ENCODE peak calls at places on chromosome 12, in six cellular contexts. K is fibroblast of mammary gland, L is OCI-LY7, J is GM12865, R is suprapubic skin, F is cardiac muscle cell. G is an unnamed sample.
A peak's percentile ranks its signal among the peaks of the same experiment; 100 is the strongest.

GRCh38 chr12:44247588-44247987 is 411.7 kb downstream of the TMEM117 start:
- DNase-seq in F (no peak), R (no peak), J (no peak), K (no peak), L (no peak), G (no peak)

GRCh38 chr12:464484-465267 is 4.9 kb downstream of the B4GALNT3 start:
- DNase-seq in F (no peak), J (no peak), K (no peak), R (no peak), L (no peak), G (no peak)

GRCh38 chr12:126944684-126945083 is 1322.3 kb upstream of the TMEM132C start:
- DNase-seq in R (no peak), J (no peak), L (no peak), K (no peak), F (no peak), G (no peak)

GRCh38 chr12:87274594-87275245 is 754.5 kb downstream of the C12orf50 start:
- DNase-seq in K (peak; percentile 22), L (peak; percentile 23), F (peak; percentile 60), R (no peak), J (peak; percentile 18), G (no peak)

GRCh38 chr12:46465307-46465706 is 92.7 kb upstream of the SLC38A2 start:
- DNase-seq in F (no peak), K (no peak), L (no peak), R (no peak), J (no peak), G (no peak)

GRCh38 chr12:47802312-47802711 is 17.4 kb downstream of the HDAC7 start:
- DNase-seq in J (no peak), R (no peak), L (peak; percentile 31), K (no peak), F (no peak), G (no peak)

GRCh38 chr12:21500786-21501257 is 613 bp downstream of the RECQL start:
- DNase-seq in K (no peak), R (no peak), F (no peak), L (peak; percentile 55), J (no peak), G (no peak)

GRCh38 chr12:88723219-88723618 is 142.9 kb upstream of the KITLG start:
- DNase-seq in L (no peak), K (peak; percentile 93), F (peak; percentile 64), R (no peak), J (no peak), G (no peak)

GRCh38 chr12:128940974-128941373 is 87.7 kb downstream of the GLT1D1 start:
- DNase-seq in F (no peak), J (no peak), L (no peak), R (no peak), K (no peak), G (peak; percentile 18)

GRCh38 chr12:115857160-115857920 is 420.2 kb downstream of the MED13L start:
- DNase-seq in R (no peak), F (no peak), J (no peak), L (no peak), K (no peak), G (no peak)

GRCh38 chr12:130815028-130815741 is 23.9 kb downstream of the STX2 start:
- DNase-seq in F (no peak), K (no peak), R (peak; percentile 49), J (peak; percentile 61), L (no peak), G (no peak)

GRCh38 chr12:4787965-4788364 is 67.8 kb downstream of the GALNT8 start:
- DNase-seq in L (no peak), R (peak; percentile 50), K (no peak), J (no peak), F (no peak), G (no peak)

GRCh38 chr12:56775638-56776037 is 12.5 kb downstream of the HSD17B6 start:
- DNase-seq in R (no peak), F (no peak), K (no peak), L (peak; percentile 35), J (no peak), G (no peak)

GRCh38 chr12:78719721-78720120 is 144.9 kb upstream of the SYT1 start:
- DNase-seq in F (no peak), R (no peak), J (no peak), L (no peak), K (no peak), G (no peak)

GRCh38 chr12:27814411-27814810 is 34.4 kb upstream of the MANSC4 start:
- DNase-seq in J (no peak), R (no peak), L (no peak), K (peak; percentile 13), F (no peak), G (no peak)

GRCh38 chr12:54300732-54301427 is at the start of gene NFE2:
- DNase-seq in L (no peak), F (peak; percentile 83), K (peak; percentile 63), R (peak; percentile 84), J (no peak), G (no peak)

GRCh38 chr12:95874452-95874851 is 15.7 kb downstream of the SNRPF start:
- DNase-seq in F (no peak), K (no peak), R (no peak), J (no peak), L (no peak), G (no peak)

GRCh38 chr12:89451876-89452275 is 72.7 kb downstream of the GALNT4 start:
- DNase-seq in J (no peak), K (peak; percentile 43), F (peak; percentile 90), R (no peak), L (no peak), G (no peak)

GRCh38 chr12:78703820-78704525 is 160.6 kb upstream of the SYT1 start:
- DNase-seq in F (peak; percentile 58), K (peak; percentile 84), L (no peak), R (no peak), J (no peak), G (peak; percentile 86)

GRCh38 chr12:59403259-59403932 is 192.4 kb upstream of the SLC16A7 start:
- DNase-seq in J (peak; percentile 59), R (no peak), F (peak; percentile 82), L (peak; percentile 63), K (peak; percentile 78), G (peak; percentile 22)

GRCh38 chr12:7934560-7935463 is 1.2 kb downstream of the SLC2A3 start:
- DNase-seq in F (no peak), L (no peak), J (peak; percentile 10), R (no peak), K (no peak), G (no peak)

GRCh38 chr12:98002887-98003493 is 512.4 kb upstream of the TMPO start:
- DNase-seq in F (peak; percentile 28), R (no peak), J (peak; percentile 62), K (peak; percentile 60), L (peak; percentile 56), G (no peak)

GRCh38 chr12:24246921-24247320 is 297.5 kb upstream of the SOX5 start:
- DNase-seq in J (no peak), F (no peak), R (no peak), K (no peak), L (no peak), G (no peak)

GRCh38 chr12:32680787-32681186 is 1.7 kb downstream of the DNM1L start:
- DNase-seq in L (no peak), R (no peak), J (no peak), F (no peak), K (no peak), G (no peak)

GRCh38 chr12:32681272-32681671 is 2.2 kb downstream of the DNM1L start:
- DNase-seq in J (peak; percentile 23), L (no peak), F (no peak), R (no peak), K (no peak), G (no peak)

GRCh38 chr12:32679910-32680217 is 763 bp downstream of the DNM1L start:
- DNase-seq in R (no peak), K (no peak), L (no peak), J (no peak), F (no peak), G (no peak)

GRCh38 chr12:32679091-32679909 is at the start of gene DNM1L:
- DNase-seq in J (peak; percentile 96), K (peak; percentile 93), R (peak; percentile 91), L (peak; percentile 94), F (peak; percentile 99), G (peak; percentile 42)
- TF ChIP-seq CTCF in J (no peak), K (no peak), R (peak; percentile 11), L (no peak), F (peak; percentile 1), G (no peak)

GRCh38 chr12:32891956-32892355 is 4.6 kb downstream of the PKP2 start:
- DNase-seq in L (no peak), J (no peak), R (no peak), K (no peak), F (peak; percentile 68), G (peak; percentile 61)
- H3K4me3 ChIP-seq in L (no peak overlapping the region), J (no peak overlapping the region), R (no peak overlapping the region), K (no peak overlapping the region), F (peak overlapping the region; percentile 57), G (no peak overlapping the region)

DNA sequence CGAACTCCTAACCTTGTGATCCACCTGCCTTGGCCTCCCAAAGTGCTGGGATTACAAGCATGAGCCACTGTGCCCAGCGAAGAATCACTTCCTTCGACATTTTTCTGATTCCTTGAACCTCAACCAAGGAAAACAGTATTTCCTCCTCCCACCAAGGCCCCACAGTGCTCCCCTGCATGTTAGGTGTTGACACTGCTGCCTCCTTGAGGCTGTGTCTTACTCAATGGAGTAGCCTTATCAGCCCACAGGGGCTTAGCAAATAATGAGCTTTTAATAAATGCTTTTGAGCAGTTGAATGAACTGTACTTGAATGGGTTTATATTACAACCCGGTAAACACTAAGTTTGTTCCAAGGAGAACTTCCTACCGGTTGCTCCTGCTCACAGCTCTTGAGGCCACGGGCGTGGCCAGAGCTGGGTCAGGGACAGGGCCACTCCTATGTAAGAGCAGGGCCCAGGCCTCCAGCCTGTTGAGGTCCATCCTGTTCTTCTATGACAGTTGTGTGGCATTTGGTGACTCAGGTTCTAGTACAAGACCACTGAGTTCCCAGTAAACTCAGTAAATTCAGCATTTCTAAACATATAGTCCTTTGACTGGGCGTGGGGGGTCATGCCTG is 36.8 kb upstream of the TUBA1A start:
- DNase-seq in F (peak; percentile 69), R (no peak), J (no peak), K (peak; percentile 63), L (no peak), G (no peak)
- TF ChIP-seq CTCF in F (peak; percentile 29), R (no peak), J (no peak), K (peak; percentile 35), L (no peak), G (peak; percentile 49)

GRCh38 chr12:76183459-76184186 is 99.1 kb upstream of the NAP1L1 start:
- DNase-seq in J (peak; percentile 82), L (no peak), R (no peak), F (peak; percentile 97), K (peak; percentile 98), G (peak; percentile 84)

GRCh38 chr12:76180401-76181277 is 96.2 kb upstream of the NAP1L1 start:
- DNase-seq in L (no peak), J (peak; percentile 32), K (no peak), F (no peak), R (no peak), G (no peak)

GRCh38 chr12:76190249-76190648 is 105.8 kb upstream of the NAP1L1 start:
- DNase-seq in J (no peak), K (peak; percentile 16), L (no peak), F (no peak), R (no peak), G (no peak)

GRCh38 chr12:76187177-76187576 is 102.7 kb upstream of the NAP1L1 start:
- DNase-seq in K (no peak), J (no peak), R (no peak), F (no peak), L (no peak), G (no peak)

DNA sequence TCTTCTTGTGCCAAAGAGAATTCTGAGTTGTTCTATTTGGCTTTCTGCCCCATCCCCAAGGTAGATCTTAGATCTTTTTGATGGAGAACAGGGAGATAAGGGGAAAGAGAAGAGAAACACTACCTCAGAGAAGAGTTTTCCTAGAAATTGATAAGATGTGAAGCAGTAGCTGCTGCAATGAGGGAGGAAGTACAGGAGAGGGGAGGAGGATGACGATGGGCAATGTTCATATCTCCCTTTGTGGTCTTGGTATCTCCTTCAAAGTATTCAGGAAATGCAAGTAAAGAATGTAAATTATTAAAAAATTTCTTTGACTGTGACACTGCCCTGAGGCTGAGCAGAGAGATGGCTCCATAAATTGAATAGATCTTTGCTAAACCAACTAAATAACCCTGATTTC is 102.0 kb upstream of the NAP1L1 start:
- DNase-seq in R (no peak), L (no peak), J (no peak), F (peak; percentile 86), K (no peak), G (no peak)
- H3K4me3 ChIP-seq in R (no peak overlapping the region), L (no peak overlapping the region), J (no peak overlapping the region), F (no peak overlapping the region), K (no peak overlapping the region), G (no peak overlapping the region)